ENCODE peak calls at places on chromosomes 5 and 9, in five cellular contexts. V, Z, T, Y and U are unnamed samples.

GRCh38 chr9:14198544-14199510 is 115.1 kb downstream of the NFIB start:
- DNase-seq in V (no peak), T (no peak), Z (no peak), Y (peak; percentile 40), U (peak; percentile 51)

GRCh38 chr5:53871050-53871449 is 310.6 kb downstream of the NDUFS4 start:
- DNase-seq in T (no peak), Y (no peak), V (no peak), Z (no peak), U (no peak)

GRCh38 chr5:15933481-15934207 is 245.9 kb downstream of the MARCHF11 start:
- DNase-seq in V (no peak), T (no peak), Z (no peak), Y (no peak), U (no peak)

GRCh38 chr5:115855959-115856358 is 14.2 kb downstream of the AP3S1 start:
- DNase-seq in Z (no peak), T (no peak), V (no peak), Y (no peak), U (no peak)

GRCh38 chr9:136950656-136951030 is 1.4 kb upstream of the LCN12 start:
- DNase-seq in V (no peak), T (no peak), Y (no peak), Z (no peak), U (no peak)

GRCh38 chr5:134100283-134101011 is 14.0 kb upstream of the TCF7 start:
- DNase-seq in T (no peak), Y (peak; percentile 45), Z (no peak), V (no peak), U (no peak)

GRCh38 chr5:95393279-95393678 is 2.1 kb downstream of the FAM81B start:
- DNase-seq in Y (no peak), T (no peak), V (no peak), Z (no peak), U (no peak)

GRCh38 chr5:111411321-111411720 is 101.0 kb downstream of the STARD4 start:
- DNase-seq in Y (no peak), Z (no peak), T (no peak), V (no peak), U (no peak)

GRCh38 chr5:81850494-81850893 is 99.6 kb upstream of the SSBP2 start:
- DNase-seq in Z (no peak), V (peak; percentile 15), Y (peak; percentile 13), T (no peak), U (no peak)

GRCh38 chr5:134521831-134522230 is 3.6 kb upstream of the JADE2 start:
- DNase-seq in V (no peak), Y (no peak), T (no peak), Z (no peak), U (no peak)

GRCh38 chr9:124133752-124134151 is 122.2 kb downstream of the LHX2 start:
- DNase-seq in Y (peak; percentile 76), Z (no peak), T (no peak), V (no peak), U (peak; percentile 57)

GRCh38 chr9:94920439-94920951 is 194.0 kb downstream of the AOPEP start:
- DNase-seq in V (no peak), T (no peak), Z (peak; percentile 48), Y (no peak), U (no peak)

GRCh38 chr5:172741206-172741582 is 29.8 kb downstream of the DUSP1 start:
- DNase-seq in Y (no peak), V (no peak), T (no peak), Z (no peak), U (no peak)

GRCh38 chr5:60477849-60478248 is 222.1 kb downstream of the DEPDC1B start:
- DNase-seq in Z (no peak), T (no peak), Y (no peak), V (no peak), U (no peak)

GRCh38 chr9:77826116-77826515 is 178.0 kb upstream of the GNA14 start:
- DNase-seq in V (no peak), Z (no peak), T (no peak), Y (no peak), U (no peak)

GRCh38 chr9:16704489-16705111 is 165.9 kb downstream of the BNC2 start:
- DNase-seq in T (no peak), Z (peak; percentile 45), Y (peak; percentile 15), V (no peak), U (no peak)

GRCh38 chr9:133978226-133979123 is 13.6 kb downstream of the VAV2 start:
- DNase-seq in Z (no peak), Y (no peak), V (no peak), T (no peak), U (peak; percentile 78)

GRCh38 chr9:29349050-29349449 is 1775.8 kb upstream of the C9orf72 start:
- DNase-seq in Y (no peak), T (no peak), Z (no peak), V (no peak), U (no peak)

GRCh38 chr5:108079754-108080153 is 302.1 kb downstream of the FBXL17 start:
- DNase-seq in Z (no peak), T (no peak), Y (no peak), V (no peak), U (no peak)

GRCh38 chr9:16715404-16715803 is 155.1 kb downstream of the BNC2 start:
- DNase-seq in V (no peak), Y (no peak), T (no peak), Z (no peak), U (no peak)

GRCh38 chr9:93204470-93205043 is 20.6 kb downstream of the WNK2 start:
- DNase-seq in Y (peak; percentile 13), T (no peak), Z (no peak), V (no peak), U (peak; percentile 46)

GRCh38 chr5:176803943-176804498 is 6.3 kb upstream of the UNC5A start:
- DNase-seq in V (no peak), T (no peak), Y (peak; percentile 20), Z (no peak), U (no peak)

GRCh38 chr9:71690058-71690691 is 78.1 kb downstream of the CEMIP2 start:
- DNase-seq in Z (no peak), V (no peak), T (no peak), Y (no peak), U (no peak)